ENCODE peak calls at places on chromosomes 3 and 15, in six cellular contexts. X is PC-9; U is CD4-positive, CD25-positive, alpha-beta regulatory T cell; Q is tibial nerve; M is neuronal stem cell; J is colonic mucosa. G is an unnamed sample.
A peak's percentile ranks its signal among the peaks of the same experiment; 100 is the strongest.

GRCh38 chr3:13115991-13116390 is 42.8 kb upstream of the IQSEC1 start:
- DNase-seq in X (no peak), U (no peak), Q (no peak), M (no peak), J (no peak), G (no peak)

GRCh38 chr3:114144909-114145688 is 33.8 kb downstream of the DRD3 start:
- DNase-seq in X (no peak), U (peak; percentile 23), Q (no peak), M (no peak), J (no peak), G (peak; percentile 9)

GRCh38 chr3:12356175-12356574 is 67.3 kb downstream of the PPARG start:
- DNase-seq in X (no peak), U (no peak), Q (no peak), M (no peak), J (no peak), G (no peak)

GRCh38 chr15:43896543-43896942 is 69.7 kb downstream of the WDR76 start:
- DNase-seq in X (no peak), U (no peak), Q (no peak), M (no peak), J (no peak), G (no peak)

GRCh38 chr3:72571052-72571451 is 277.2 kb downstream of the SHQ1 start:
- DNase-seq in X (no peak), U (no peak), Q (no peak), M (no peak), J (no peak), G (no peak)

GRCh38 chr3:61669676-61670299 is 108.4 kb downstream of the PTPRG start:
- DNase-seq in X (no peak), U (peak; percentile 16), Q (no peak), M (no peak), J (no peak), G (no peak)

GRCh38 chr15:88878720-88879184 is 16.6 kb downstream of the HAPLN3 start:
- DNase-seq in X (no peak), U (peak; percentile 56), Q (no peak), M (peak; percentile 27), J (no peak), G (no peak)

GRCh38 chr3:88219138-88219792 is 69.5 kb downstream of the C3orf38 start:
- DNase-seq in X (no peak), U (peak; percentile 23), Q (no peak), M (peak; percentile 64), J (peak; percentile 41), G (no peak)

GRCh38 chr3:115147329-115148141 is 447 bp upstream of the ZBTB20 start:
- DNase-seq in X (peak; percentile 97), U (peak; percentile 100), Q (peak; percentile 98), M (peak; percentile 100), J (peak; percentile 99), G (peak; percentile 91)

GRCh38 chr3:157237886-157238285 is 77.9 kb upstream of the CCNL1 start:
- DNase-seq in X (no peak), U (no peak), Q (no peak), M (no peak), J (no peak), G (no peak)

GRCh38 chr15:62647195-62647865 is 395.2 kb upstream of the TPM1 start:
- DNase-seq in X (peak; percentile 85), U (no peak), Q (no peak), M (no peak), J (peak; percentile 74), G (no peak)

GRCh38 chr3:142028174-142028833 is 121.0 kb downstream of the TFDP2 start:
- DNase-seq in X (no peak), U (peak; percentile 80), Q (no peak), M (peak; percentile 65), J (peak; percentile 53), G (peak; percentile 41)

GRCh38 chr15:63088532-63089245 is 33.0 kb upstream of the LACTB start:
- DNase-seq in X (no peak), U (no peak), Q (no peak), M (no peak), J (no peak), G (no peak)

GRCh38 chr3:169813757-169814517 is 1.2 kb upstream of the LRRC34 start:
- DNase-seq in X (peak; percentile 73), U (peak; percentile 91), Q (no peak), M (no peak), J (peak; percentile 73), G (no peak)

GRCh38 chr3:150970665-150971327 is 1.7 kb downstream of the CLRN1 start:
- DNase-seq in X (peak; percentile 49), U (no peak), Q (no peak), M (no peak), J (no peak), G (no peak)

GRCh38 chr3:60609446-60609845 is 641.8 kb downstream of the FHIT start:
- DNase-seq in X (no peak), U (no peak), Q (no peak), M (no peak), J (no peak), G (no peak)

GRCh38 chr3:62252614-62253147 is 120.7 kb downstream of the FEZF2 start:
- DNase-seq in X (no peak), U (no peak), Q (no peak), M (no peak), J (no peak), G (no peak)

GRCh38 chr3:20066848-20067617 is 26.8 kb downstream of the KAT2B start:
- DNase-seq in X (no peak), U (no peak), Q (no peak), M (no peak), J (no peak), G (no peak)

GRCh38 chr3:193354423-193354822 is 24.1 kb downstream of the ATP13A5 start:
- DNase-seq in X (no peak), U (no peak), Q (no peak), M (no peak), J (no peak), G (no peak)

GRCh38 chr3:61571516-61572336 is 10.4 kb downstream of the PTPRG start:
- DNase-seq in X (no peak), U (no peak), Q (no peak), M (no peak), J (no peak), G (no peak)

GRCh38 chr15:38868326-38869114 is 303.9 kb upstream of the RASGRP1 start:
- DNase-seq in X (peak; percentile 80), U (no peak), Q (peak; percentile 40), M (no peak), J (peak; percentile 64), G (no peak)

GRCh38 chr3:52277071-52277964 is 1.1 kb downstream of the WDR82 start:
- DNase-seq in X (no peak), U (peak; percentile 83), Q (peak; percentile 39), M (no peak), J (peak; percentile 81), G (no peak)

GRCh38 chr3:192915306-192915705 is 2.4 kb downstream of the MB21D2 start:
- DNase-seq in X (peak; percentile 59), U (peak; percentile 38), Q (no peak), M (peak; percentile 45), J (no peak), G (no peak)

GRCh38 chr15:65084500-65085206 is 8.1 kb downstream of the KBTBD13 start:
- DNase-seq in X (no peak), U (no peak), Q (no peak), M (no peak), J (no peak), G (no peak)

GRCh38 chr3:10198761-10199688 is 34.3 kb downstream of the IRAK2 start:
- DNase-seq in X (peak; percentile 85), U (peak; percentile 89), Q (no peak), M (no peak), J (peak; percentile 82), G (peak; percentile 72)

DNA sequence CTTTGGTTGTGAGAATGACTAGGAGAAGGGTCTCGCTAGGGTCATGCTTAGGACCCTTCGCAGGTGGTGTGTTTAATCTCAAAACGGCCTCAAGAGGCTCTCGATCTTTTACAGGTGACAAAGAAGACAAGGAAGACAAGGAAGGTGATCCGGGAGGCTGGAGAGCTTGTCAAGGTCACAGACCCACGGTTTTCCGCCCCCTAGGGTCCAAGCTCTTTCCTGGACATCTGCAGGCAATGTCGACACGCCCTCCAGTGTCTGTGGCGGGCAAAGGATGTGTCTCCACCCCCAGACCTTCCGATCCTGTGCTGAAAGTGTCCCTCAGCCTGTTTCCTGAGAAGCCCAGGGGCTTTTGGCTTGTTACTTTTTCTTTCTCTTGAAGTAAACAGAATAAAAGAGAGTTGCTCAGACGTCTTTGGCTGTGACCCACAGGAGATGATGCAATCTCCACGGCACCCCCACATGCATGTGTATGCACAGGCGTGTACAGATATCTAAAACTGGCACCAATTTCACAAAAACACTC is 108.7 kb downstream of the KLF13 start:
- DNase-seq in X (no peak), U (peak; percentile 91), Q (peak; percentile 53), M (peak; percentile 30), J (peak; percentile 87), G (peak; percentile 62)
- H3K4me3 ChIP-seq in X (no peak overlapping the region), U (peak overlapping the region; percentile 83), Q (no peak overlapping the region), M (no peak overlapping the region), J (peak overlapping the region; percentile 14), G (no peak overlapping the region)

GRCh38 chr15:100926258-100926657 is 7.1 kb downstream of the LRRK1 start:
- DNase-seq in X (no peak), U (no peak), Q (no peak), M (no peak), J (peak; percentile 16), G (no peak)
- H3K4me1 ChIP-seq in X (peaks cover 13% of the 10 kb centered on the region), U (no peaks in the 10 kb centered on the region), Q (peaks cover 10% of the 10 kb centered on the region), M (no peaks in the 10 kb centered on the region), J (no peaks in the 10 kb centered on the region), G (peaks cover 23% of the 10 kb centered on the region)

DNA sequence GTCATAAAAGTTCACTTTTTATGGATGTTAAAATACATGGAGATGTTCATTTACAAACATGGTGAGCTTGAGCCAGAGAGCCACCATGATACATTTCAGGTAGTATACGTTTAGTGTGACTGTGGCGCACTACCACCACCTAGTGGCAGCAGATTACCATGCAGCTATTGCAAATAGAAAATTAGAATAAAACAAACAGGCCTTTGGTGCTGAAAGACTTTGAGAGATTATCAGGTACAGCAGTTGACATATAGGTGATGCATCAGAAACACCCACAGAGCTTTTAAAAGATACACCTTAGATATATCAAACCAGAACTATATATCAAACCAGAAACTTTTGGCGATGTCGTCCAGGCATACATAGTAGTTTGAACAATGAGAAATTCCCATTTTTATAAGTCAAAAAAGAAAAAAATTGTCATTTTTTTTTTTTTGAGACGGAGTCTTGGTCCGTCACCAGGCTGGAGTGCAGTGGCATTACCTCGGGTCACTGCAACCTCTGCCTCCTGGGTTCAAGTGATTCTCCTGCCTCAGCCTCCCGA is 42.0 kb upstream of the ICE2 start:
- DNase-seq in X (peak; percentile 36), U (peak; percentile 87), Q (peak; percentile 47), M (peak; percentile 68), J (peak; percentile 78), G (peak; percentile 58)
- H3K4me3 ChIP-seq in X (no peak overlapping the region), U (no peak overlapping the region), Q (no peak overlapping the region), M (no peak overlapping the region), J (no peak overlapping the region), G (no peak overlapping the region)

DNA sequence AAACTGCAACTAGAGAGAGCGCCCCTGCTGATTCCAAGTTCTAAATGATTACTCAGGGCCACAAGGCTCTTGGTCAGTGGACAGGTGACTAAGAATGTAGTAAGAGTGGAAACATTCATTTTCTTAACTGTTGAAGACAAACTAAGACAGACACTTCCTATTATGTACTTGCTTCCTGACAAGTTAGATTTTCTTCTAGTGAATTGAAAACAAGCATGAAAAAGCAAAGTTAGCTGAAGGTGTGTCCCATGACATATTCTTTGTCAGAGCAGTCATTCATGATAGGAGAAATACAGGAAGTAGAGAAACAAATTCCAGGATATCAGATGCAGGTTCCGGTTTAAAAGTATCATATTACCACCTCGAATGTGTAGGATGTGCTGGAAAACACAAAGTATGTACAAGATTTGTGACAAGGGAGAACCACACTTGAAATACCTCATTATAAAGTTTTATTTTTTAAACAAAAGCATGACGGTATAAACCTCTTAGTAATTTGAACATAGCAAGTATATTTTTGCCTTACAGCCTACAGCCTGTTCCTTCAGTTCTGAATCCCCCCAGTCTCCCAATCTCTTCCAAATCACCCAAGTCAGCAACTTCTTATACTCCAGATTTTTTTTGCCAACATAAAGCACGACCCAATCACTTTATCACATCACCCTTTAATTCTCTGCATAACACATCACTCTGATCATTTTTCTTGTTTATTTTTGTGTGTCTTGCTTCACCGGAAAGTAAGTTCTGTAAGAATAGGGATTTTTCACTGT is 6.2 kb downstream of the TSPAN3 start:
- DNase-seq in X (peak; percentile 88), U (no peak), Q (no peak), M (no peak), J (no peak), G (peak; percentile 54)
- H3K4me1 ChIP-seq in X (peaks cover 82% of the 10 kb centered on the region), U (peaks cover 1% of the 10 kb centered on the region), Q (peaks cover 49% of the 10 kb centered on the region), M (peaks cover 12% of the 10 kb centered on the region), J (peaks cover 34% of the 10 kb centered on the region), G (peaks cover 39% of the 10 kb centered on the region)

G was measured in keratinocyte.